ENCODE peak calls at places on chromosomes 6 and 20, in five cellular contexts. L, Y, M, K and B are unnamed samples.

GRCh38 chr6:166640342-166641043 is 13.4 kb upstream of the RPS6KA2 start:
- DNase-seq in K (no peak), M (no peak), Y (no peak), L (peak; percentile 44), B (no peak)

GRCh38 chr6:1367771-1368170 is 21.6 kb upstream of the FOXF2 start:
- DNase-seq in L (no peak), K (peak; percentile 23), M (no peak), Y (no peak), B (no peak)

GRCh38 chr6:106155219-106155830 is 69.2 kb downstream of the PRDM1 start:
- DNase-seq in L (no peak), K (no peak), M (no peak), Y (no peak), B (no peak)

GRCh38 chr20:45060341-45060740 is 40.6 kb downstream of the KCNS1 start:
- DNase-seq in K (no peak), L (no peak), Y (no peak), M (no peak), B (no peak)

GRCh38 chr20:62675156-62675871 is 33.0 kb downstream of the SLCO4A1 start:
- DNase-seq in Y (no peak), K (no peak), M (no peak), L (no peak), B (no peak)

GRCh38 chr6:82040405-82041221 is 206.9 kb downstream of the IBTK start:
- DNase-seq in K (peak; percentile 76), L (peak; percentile 24), Y (no peak), M (peak; percentile 48), B (peak; percentile 35)

GRCh38 chr6:4774715-4775590 is 1.3 kb upstream of the CDYL start:
- DNase-seq in M (no peak), L (peak; percentile 16), K (peak; percentile 57), Y (peak; percentile 67), B (peak; percentile 47)

GRCh38 chr20:17885544-17885943 is 83.0 kb downstream of the SNX5 start:
- DNase-seq in M (no peak), Y (no peak), L (no peak), K (no peak), B (peak; percentile 64)

GRCh38 chr6:137229075-137229759 is 10.0 kb upstream of the IFNGR1 start:
- DNase-seq in L (no peak), M (no peak), Y (no peak), K (no peak), B (no peak)
- H3K27ac ChIP-seq in L (no peak overlapping the region), M (no peak overlapping the region), Y (no peak overlapping the region), K (no peak overlapping the region), B (no peak overlapping the region)

GRCh38 chr20:48805286-48805685 is 22.5 kb downstream of the PREX1 start:
- DNase-seq in L (no peak), M (no peak), K (no peak), Y (no peak), B (no peak)

GRCh38 chr20:48807586-48808381 is 20.0 kb downstream of the PREX1 start:
- DNase-seq in Y (no peak), M (no peak), L (no peak), K (no peak), B (no peak)

GRCh38 chr20:48809672-48810071 is 18.1 kb downstream of the PREX1 start:
- DNase-seq in K (no peak), M (no peak), Y (no peak), L (no peak), B (no peak)

GRCh38 chr20:48807051-48807450 is 20.7 kb downstream of the PREX1 start:
- DNase-seq in Y (no peak), K (no peak), M (no peak), L (no peak), B (no peak)

DNA sequence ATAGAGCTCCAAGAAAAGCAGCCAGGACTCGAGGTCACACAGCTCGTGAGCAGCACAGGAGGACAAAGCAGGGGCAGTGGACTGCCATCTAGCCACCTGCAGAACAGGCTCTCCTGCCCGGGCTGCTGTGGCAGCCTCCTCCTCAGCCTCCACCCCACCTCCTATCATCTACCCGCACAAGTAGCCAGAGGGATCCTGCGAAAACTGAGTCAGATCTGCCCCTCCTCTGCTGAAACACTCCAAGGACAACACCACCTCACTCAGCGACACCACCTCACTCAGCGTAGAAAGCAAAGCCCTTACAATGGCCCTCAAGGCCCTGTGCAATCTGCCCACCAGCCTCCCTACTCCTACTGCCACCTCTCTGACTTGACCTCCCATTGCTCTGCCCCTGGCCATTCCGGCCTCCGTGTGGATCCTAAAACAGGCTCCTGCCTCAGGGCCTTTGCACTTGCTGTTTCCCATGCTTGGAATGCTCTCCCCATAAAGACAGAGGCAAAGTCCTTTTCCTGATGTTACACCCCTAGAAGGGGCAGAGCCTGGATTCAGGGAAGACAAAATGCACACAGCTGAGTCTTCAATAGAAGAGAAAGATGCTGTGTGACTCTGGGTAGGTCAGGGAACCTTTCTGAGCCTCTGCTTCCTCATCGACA is 19.3 kb downstream of the PREX1 start:
- DNase-seq in M (no peak), K (no peak), L (no peak), Y (no peak), B (no peak)
- H3K4me1 ChIP-seq in M (no peaks in the 10 kb centered on the region), K (peaks cover 34% of the 10 kb centered on the region), L (no peaks in the 10 kb centered on the region), Y (no peaks in the 10 kb centered on the region), B (no peaks in the 10 kb centered on the region)

DNA sequence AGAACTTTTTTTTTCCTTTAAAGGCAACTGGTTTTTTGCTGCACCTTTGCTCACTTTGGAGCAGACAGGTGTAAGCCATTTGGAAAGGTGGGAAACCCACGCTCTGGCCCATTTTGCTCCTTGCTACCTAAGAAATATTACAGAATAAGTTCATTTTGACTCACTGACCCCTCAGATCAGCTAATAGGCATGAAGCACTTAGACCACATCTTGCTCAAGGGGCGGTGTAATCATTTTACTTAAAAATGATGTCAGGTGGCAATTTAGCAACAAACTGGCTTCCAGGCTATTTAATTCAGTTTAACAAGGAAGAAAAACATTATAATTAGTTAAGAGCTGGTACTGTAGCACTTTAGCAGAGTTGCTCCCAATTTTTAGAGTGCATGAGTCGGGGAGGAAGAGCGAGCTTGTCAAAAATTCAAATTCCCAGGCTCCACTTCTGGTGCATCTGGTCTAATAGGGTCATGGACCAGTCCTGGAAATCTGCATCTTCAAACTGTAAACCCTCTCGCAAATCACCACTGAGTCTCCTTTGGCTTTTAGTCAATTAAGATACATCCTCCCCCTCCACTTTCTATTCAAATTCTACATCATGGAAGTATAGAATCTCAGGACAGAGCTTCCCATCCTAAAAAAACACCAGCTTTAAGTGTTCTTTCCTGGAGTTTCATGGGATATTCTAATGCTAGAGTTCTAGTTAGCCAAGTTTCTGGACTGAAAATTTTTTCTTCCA is 38.2 kb downstream of the JAG1 start:
- DNase-seq in M (no peak), Y (no peak), K (no peak), L (peak; percentile 16), B (no peak)
- H3K27ac ChIP-seq in M (no peak overlapping the region), Y (peak overlapping the region; percentile 38), K (no peak overlapping the region), L (no peak overlapping the region), B (peak overlapping the region; percentile 18)

GRCh38 chr20:47501117-47501482 is 587 bp upstream of the NCOA3 start:
- DNase-seq in L (no peak), M (no peak), K (no peak), Y (no peak), B (no peak)

GRCh38 chr20:47502801-47503239 is 1.1 kb downstream of the NCOA3 start:
- DNase-seq in M (no peak), Y (no peak), L (peak; percentile 50), K (no peak), B (peak; percentile 32)

GRCh38 chr20:47501483-47502270 is at the start of gene NCOA3:
- DNase-seq in Y (peak; percentile 96), K (peak; percentile 97), M (peak; percentile 91), L (peak; percentile 92), B (peak; percentile 96)

GRCh38 chr20:47502271-47502730 is 614 bp downstream of the NCOA3 start:
- DNase-seq in M (no peak), L (peak; percentile 11), K (no peak), Y (no peak), B (peak; percentile 50)

DNA sequence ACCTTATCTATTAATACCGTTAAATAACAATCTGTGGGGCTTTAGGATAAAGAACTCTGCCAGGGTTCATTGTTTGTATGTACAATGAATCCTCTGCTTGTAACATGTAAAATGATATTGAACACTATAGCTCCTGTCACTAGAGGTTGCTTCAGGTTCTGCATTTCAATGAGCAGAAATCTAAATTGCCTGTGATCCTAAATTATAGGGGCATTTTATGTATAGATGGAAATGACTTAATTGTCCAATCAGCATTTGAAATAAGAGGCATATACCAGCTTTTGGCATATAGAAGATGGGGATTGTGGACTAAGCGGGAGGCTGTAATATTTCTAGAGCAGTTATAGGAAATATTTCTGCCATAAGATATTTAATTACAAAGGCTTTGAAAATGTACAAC is 2.0 kb downstream of the NCOA3 start:
- DNase-seq in M (no peak), L (no peak), Y (no peak), K (no peak), B (no peak)
- H3K4me1 ChIP-seq in M (no peaks in the 10 kb centered on the region), L (peaks cover 13% of the 10 kb centered on the region), Y (peaks cover 45% of the 10 kb centered on the region), K (peaks cover 40% of the 10 kb centered on the region), B (no peaks in the 10 kb centered on the region)

DNA sequence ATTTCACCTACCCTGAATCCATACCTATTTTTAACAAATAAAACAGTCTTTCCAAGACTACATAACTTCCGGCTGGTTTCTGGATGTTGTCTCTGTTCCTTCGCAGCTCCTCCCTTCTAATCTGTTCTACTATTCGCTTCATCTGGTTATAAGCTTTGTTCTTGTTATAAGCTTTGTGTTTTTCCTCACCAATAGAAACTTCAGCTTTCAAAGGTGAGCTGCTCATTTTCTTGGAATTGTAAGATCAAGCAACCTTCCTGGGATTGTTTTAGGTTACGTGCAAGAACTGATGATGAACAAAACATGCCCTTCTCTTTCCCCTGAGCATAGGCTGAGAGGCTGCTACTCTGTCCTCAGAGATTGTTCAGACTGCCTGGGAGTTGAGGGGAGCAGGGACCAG is 2.1 kb downstream of the GFOD1 start:
- DNase-seq in Y (no peak), M (no peak), L (no peak), K (no peak), B (no peak)
- H3K27ac ChIP-seq in Y (peak overlapping the region; percentile 97), M (no peak overlapping the region), L (no peak overlapping the region), K (no peak overlapping the region), B (no peak overlapping the region)

GRCh38 chr20:34018166-34018565 is 24.5 kb downstream of the RALY start:
- DNase-seq in L (no peak), M (no peak), Y (no peak), K (no peak), B (no peak)
- H3K4me1 ChIP-seq in L (peaks cover 71% of the 10 kb centered on the region), M (peaks cover 3% of the 10 kb centered on the region), Y (peaks cover 64% of the 10 kb centered on the region), K (peaks cover 47% of the 10 kb centered on the region), B (peaks cover 13% of the 10 kb centered on the region)

GRCh38 chr20:47347661-47348462 is 8.6 kb downstream of the ZMYND8 start:
- DNase-seq in L (no peak), K (no peak), M (no peak), Y (no peak), B (no peak)

GRCh38 chr20:47346172-47346571 is 10.3 kb downstream of the ZMYND8 start:
- DNase-seq in K (no peak), L (no peak), M (no peak), Y (no peak), B (no peak)

GRCh38 chr20:47348539-47349142 is 7.9 kb downstream of the ZMYND8 start:
- DNase-seq in L (no peak), M (no peak), K (no peak), Y (no peak), B (no peak)

GRCh38 chr20:47343007-47343472 is 13.5 kb downstream of the ZMYND8 start:
- DNase-seq in K (no peak), L (no peak), M (no peak), Y (no peak), B (no peak)

DNA sequence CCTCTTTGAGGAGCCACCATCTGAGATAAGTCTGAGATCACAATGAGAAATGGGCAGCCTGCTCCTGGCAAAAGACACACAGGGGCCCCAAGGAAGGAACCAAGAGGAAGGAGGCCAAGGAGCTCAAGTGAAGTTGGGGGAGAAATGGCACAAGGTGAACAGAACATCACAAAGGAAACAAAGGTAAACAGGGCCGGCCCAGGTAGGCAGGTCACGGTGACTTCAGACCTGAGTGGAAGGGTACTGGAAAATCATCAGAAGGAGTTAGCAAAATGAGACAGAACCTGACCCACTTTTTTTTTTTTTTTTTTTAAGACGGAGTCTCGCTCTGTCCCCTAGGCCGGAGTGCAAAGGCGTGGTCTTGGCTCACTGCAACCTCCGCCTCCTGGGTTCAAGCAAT is 11.3 kb downstream of the ZMYND8 start:
- DNase-seq in L (no peak), M (no peak), K (no peak), Y (no peak), B (no peak)
- H3K27ac ChIP-seq in L (no peak overlapping the region), M (no peak overlapping the region), K (no peak overlapping the region), Y (no peak overlapping the region), B (no peak overlapping the region)